ENCODE peak calls at places on chromosomes 2 and 18, in four cellular contexts. T is left lung, Z is WERI-Rb-1, O is PC-9. P is an unnamed sample.

GRCh38 chr18:23356416-23356815 is 96.7 kb upstream of the RIOK3 start:
- DNase-seq in O (no peak), Z (no peak), T (no peak), P (no peak)

GRCh38 chr2:101972621-101973434 is 18.9 kb upstream of the IL1R2 start:
- DNase-seq in T (no peak), O (peak), Z (no peak), P (peak)

GRCh38 chr2:206250041-206250897 is 24.2 kb upstream of the ZDBF2 start:
- DNase-seq in Z (no peak), T (no peak), O (no peak), P (no peak)

GRCh38 chr2:237883951-237884392 is 24.5 kb downstream of the RAMP1 start:
- DNase-seq in T (peak), Z (no peak), O (no peak), P (no peak)

GRCh38 chr2:238114851-238115660 is 14.9 kb downstream of the ESPNL start:
- DNase-seq in Z (no peak), O (no peak), T (peak), P (no peak)

GRCh38 chr2:61135510-61135909 is 26.5 kb upstream of the C2orf74 start:
- DNase-seq in O (no peak), T (no peak), Z (no peak), P (peak)

GRCh38 chr2:74003494-74004211 is 18.9 kb downstream of the TET3 start:
- DNase-seq in O (no peak), Z (no peak), T (no peak), P (no peak)

GRCh38 chr2:99754215-99754614 is 264.4 kb upstream of the REV1 start:
- DNase-seq in Z (no peak), O (no peak), T (no peak), P (no peak)

GRCh38 chr2:127371037-127371436 is 16.7 kb downstream of the MAP3K2 start:
- DNase-seq in T (no peak), Z (no peak), O (no peak), P (no peak)

GRCh38 chr2:100812141-100812540 is 7.8 kb upstream of the NPAS2 start:
- DNase-seq in T (no peak), Z (no peak), O (no peak), P (no peak)

GRCh38 chr18:58208207-58208944 is 164.3 kb downstream of the NEDD4L start:
- DNase-seq in T (no peak), Z (no peak), O (no peak), P (no peak)

GRCh38 chr2:102910724-102911123 is 148.9 kb downstream of the TMEM182 start:
- DNase-seq in Z (no peak), T (no peak), O (no peak), P (no peak)

GRCh38 chr2:24512836-24513235 is 21.8 kb downstream of the NCOA1 start:
- DNase-seq in Z (no peak), T (no peak), O (no peak), P (no peak)

GRCh38 chr2:241200822-241201395 is 12.4 kb downstream of the ANO7 start:
- DNase-seq in T (peak), O (no peak), Z (no peak), P (no peak)

GRCh38 chr18:62832282-62832681 is 116.9 kb downstream of the PHLPP1 start:
- DNase-seq in Z (no peak), T (no peak), O (no peak), P (no peak)

GRCh38 chr2:165251361-165251760 is 12.1 kb downstream of the SCN2A start:
- DNase-seq in T (no peak), Z (no peak), O (no peak), P (no peak)

GRCh38 chr2:99880148-99880983 is 262.0 kb downstream of the AFF3 start:
- DNase-seq in T (peak), O (no peak), Z (peak), P (peak)

GRCh38 chr2:188494906-188495305 is 203.2 kb downstream of the GULP1 start:
- DNase-seq in Z (no peak), O (no peak), T (no peak), P (no peak)

GRCh38 chr18:70463085-70463484 is 174.2 kb downstream of the SOCS6 start:
- DNase-seq in O (no peak), Z (no peak), T (no peak), P (no peak)

GRCh38 chr18:70461323-70462077 is 172.7 kb downstream of the SOCS6 start:
- DNase-seq in T (no peak), Z (no peak), O (no peak), P (no peak)

GRCh38 chr18:70468861-70469570 is 180.2 kb downstream of the SOCS6 start:
- DNase-seq in O (no peak), Z (no peak), T (no peak), P (no peak)

GRCh38 chr18:70462078-70462439 is 173.2 kb downstream of the SOCS6 start:
- DNase-seq in O (no peak), Z (no peak), T (no peak), P (no peak)

GRCh38 chr18:70464343-70465114 is 175.7 kb downstream of the SOCS6 start:
- DNase-seq in Z (peak), T (peak), O (peak), P (peak)
- H3K27ac ChIP-seq in Z (no peak), T (no peak), O (no peak), P (no peak)

GRCh38 chr18:38539871-38540270 is 974.3 kb upstream of the CELF4 start:
- DNase-seq in T (no peak), O (no peak), Z (no peak), P (no peak)

GRCh38 chr18:38539373-38539772 is 973.8 kb upstream of the CELF4 start:
- DNase-seq in O (no peak), Z (peak), T (no peak), P (no peak)

DNA sequence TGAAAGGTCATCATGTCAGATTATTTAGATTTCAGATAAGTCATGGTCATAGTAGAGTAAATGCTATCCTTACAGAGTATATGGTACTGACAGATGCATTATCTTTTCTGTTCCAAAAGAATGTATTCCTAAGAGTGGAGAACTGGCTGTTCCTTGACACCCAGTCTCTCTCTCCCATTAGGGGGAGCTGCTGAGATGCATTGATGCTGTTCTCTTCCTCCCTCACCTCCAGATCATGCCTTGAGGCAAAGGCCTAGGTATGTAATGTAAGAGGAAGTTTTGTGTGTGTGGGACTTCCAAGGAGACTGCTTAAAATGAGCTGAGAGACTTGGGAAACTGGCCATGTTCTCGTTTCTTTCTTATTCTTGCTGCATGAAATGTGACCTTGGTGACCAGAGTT is 979.5 kb upstream of the CELF4 start:
- DNase-seq in Z (peak), T (no peak), O (no peak), P (no peak)
- TF ChIP-seq CTCF in Z (peak), T (no peak), O (no peak), P (peak)

GRCh38 chr18:35268811-35269210 is 21.2 kb downstream of the ZSCAN30 start:
- DNase-seq in T (no peak), Z (no peak), O (no peak), P (no peak)

GRCh38 chr18:35264409-35264808 is 23.6 kb downstream of the ZNF397 start:
- DNase-seq in T (no peak), Z (no peak), O (no peak), P (no peak)

GRCh38 chr18:35267809-35268208 is 22.2 kb downstream of the ZSCAN30 start:
- DNase-seq in Z (no peak), T (peak), O (no peak), P (no peak)

GRCh38 chr18:35271656-35272055 is 18.4 kb downstream of the ZSCAN30 start:
- DNase-seq in T (peak), O (no peak), Z (no peak), P (no peak)

DNA sequence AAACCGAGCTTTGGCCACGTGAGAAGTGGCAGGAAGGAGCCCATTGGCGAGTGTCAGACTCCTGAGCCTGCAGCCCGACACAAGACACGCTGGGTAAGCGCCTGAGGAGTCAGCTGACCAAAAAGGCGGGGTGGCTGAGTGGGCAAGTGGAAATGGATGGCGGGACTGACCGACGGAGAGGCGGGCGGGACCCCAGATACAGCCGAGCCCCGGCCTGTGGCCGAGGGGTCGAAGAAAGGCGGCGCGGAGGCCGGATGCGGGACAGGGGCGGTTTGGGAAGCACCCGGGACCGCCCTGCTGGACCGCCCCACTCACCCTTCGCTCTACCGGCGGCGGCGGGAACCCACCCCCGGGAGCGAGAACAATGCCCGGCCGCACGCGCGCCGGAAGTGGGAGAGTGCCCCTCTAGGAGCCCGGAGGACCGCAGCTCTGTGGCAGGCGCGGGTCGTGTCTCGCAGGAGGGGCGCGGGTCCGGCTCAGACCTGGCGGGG is 22.8 kb downstream of the ZSCAN30 start:
- DNase-seq in Z (no peak), O (no peak), T (peak), P (no peak)
- H3K27ac ChIP-seq in Z (no peak), O (no peak), T (peak), P (no peak)

DNA sequence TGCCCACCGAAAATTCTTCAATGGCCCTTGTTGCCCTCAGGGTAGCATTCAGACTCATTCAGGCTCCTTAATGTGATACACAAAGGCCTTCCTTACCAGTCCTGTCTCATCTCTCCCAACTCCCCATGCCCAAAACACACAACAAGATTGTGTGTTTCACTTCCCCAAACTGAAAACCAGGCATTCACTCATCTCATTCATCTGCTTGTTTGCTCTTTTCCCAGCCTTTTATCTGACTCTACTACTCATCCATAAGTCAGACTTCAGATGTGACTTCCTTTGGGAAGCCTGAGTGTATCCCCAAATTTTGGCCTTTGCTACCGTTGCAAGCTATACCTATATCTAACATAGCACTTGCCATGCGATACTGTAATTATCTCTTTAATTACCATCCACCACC is 9.7 kb upstream of the SLC39A10 start:
- DNase-seq in Z (no peak), T (no peak), O (no peak), P (no peak)
- TF ChIP-seq CTCF in Z (no peak), T (no peak), O (no peak), P (no peak)

GRCh38 chr18:9914584-9915290 is 921 bp downstream of the VAPA start:
- DNase-seq in O (peak), Z (peak), T (peak), P (peak)

GRCh38 chr18:9913151-9913525 is 678 bp upstream of the VAPA start:
- DNase-seq in T (no peak), O (no peak), Z (no peak), P (no peak)

GRCh38 chr18:9914334-9914583 is 443 bp downstream of the VAPA start:
- DNase-seq in Z (no peak), O (no peak), T (no peak), P (no peak)

GRCh38 chr18:9915291-9916066 is 1.7 kb downstream of the VAPA start:
- DNase-seq in Z (no peak), T (no peak), O (no peak), P (no peak)

DNA sequence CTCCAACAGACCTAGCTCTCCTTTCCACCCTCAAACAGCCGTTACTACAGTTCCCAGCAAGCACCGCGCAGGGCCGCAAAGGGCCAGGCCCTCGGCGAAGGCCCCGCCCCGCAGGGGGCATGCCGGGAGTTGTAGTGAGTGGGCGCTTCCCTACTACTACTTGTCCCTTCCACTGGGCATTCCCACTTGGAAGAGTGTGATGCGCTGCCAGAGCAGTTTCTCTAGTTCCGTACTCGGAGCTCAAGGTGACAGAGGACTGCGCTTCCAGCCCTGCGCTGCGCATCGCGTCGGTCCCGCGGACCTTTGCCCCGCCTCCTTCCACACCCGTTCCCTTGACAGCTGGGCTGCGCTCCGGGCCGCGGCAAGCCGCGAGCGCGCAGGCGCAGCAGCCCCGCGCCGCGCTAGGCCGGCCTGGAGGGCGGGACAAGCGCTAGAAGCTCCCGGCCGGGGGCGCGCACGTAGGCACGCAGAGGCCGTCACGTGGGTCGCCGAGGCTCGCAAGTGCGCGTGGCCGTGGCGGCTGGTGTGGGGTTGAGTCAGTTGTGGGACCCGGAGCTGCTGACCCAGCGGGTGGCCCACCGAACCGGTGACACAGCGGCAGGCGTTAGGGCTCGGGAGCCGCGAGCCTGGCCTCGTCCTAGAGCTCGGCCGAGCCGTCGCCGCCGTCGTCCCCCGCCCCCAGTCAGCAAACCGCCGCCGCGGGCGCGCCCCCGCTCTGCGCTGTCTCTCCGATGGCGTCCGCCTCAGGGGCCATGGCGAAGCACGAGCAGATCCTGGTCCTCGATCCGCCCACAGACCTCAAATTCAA is at the start of gene VAPA:
- DNase-seq in Z (peak), O (peak), T (peak), P (peak)
- H3K27ac ChIP-seq in Z (peak), O (peak), T (peak), P (peak)

DNA sequence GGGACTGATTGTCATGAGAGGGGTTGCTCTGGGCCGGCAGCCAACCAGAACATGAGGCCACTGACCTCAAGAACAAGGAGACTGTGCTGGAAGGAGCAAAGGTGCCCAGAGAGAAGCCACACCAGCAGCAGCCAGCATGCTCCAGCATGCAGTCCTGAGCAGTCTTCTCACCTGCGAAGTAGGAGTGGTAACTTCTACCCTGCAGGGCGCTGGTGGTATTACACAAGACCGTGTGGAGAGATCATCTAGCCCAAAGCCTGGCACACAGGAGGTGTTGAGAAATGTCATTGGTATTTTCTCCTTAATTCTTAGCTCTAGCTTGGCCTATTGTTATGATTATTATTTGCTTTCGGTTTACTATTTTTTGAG is 132.7 kb downstream of the TSN start:
- DNase-seq in Z (peak), O (no peak), T (no peak), P (peak)
- TF ChIP-seq CTCF in Z (peak), O (peak), T (no peak), P (peak)

DNA sequence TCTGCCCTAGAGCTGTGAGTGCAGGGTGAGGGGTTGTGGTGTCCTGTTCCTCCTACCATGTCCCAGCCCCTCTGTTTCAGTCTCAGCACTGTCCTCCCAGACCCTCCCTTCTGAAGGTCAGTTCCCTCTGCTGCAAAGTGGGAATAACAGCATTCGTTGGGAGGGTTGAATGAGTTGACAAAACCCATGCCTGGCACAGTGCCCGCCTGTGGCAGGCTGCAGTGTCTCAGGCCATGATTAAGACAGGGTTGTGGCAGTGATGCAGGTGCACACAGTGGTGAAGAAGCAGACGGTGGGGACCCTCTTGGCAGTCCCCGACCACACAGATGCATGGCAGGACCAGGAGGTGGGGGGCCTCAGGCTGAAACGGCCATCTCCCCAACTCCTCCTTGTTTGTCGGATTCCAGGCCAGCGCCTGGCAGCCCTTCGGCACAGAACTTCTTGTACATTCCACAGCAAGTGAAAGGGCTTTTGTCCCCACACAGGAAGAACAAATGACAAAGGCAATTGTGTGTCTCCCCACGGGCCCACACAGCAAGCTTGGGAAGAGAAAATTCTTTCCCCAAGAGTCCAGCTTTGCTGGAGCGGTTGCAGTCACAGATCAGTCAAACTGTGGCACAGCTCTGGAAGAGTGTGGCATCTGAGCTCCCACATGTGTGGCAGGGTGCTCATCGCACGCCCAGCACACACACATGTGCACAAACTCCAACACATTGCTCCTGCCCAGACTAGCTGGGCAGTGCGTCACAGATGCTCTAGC is 92.0 kb upstream of the MSH2 start:
- DNase-seq in Z (no peak), T (peak), O (peak), P (no peak)
- H3K27ac ChIP-seq in Z (no peak), T (no peak), O (peak), P (no peak)

P was measured in foreskin keratinocyte.